ENCODE peak calls at places on chromosomes 4 and X, in seven cellular contexts. One of them, this sample, is unnamed.

GRCh38 chr4:185086053-185086452 is 57.0 kb upstream of the SLC25A4 start:
- DNase-seq in NCI-H1092 treated with DMSO at 0.1 percent for 48 hours: no peak
- DNase-seq in T-helper 2 cell: no peak
- DNase-seq in GM10248: no peak
- DNase-seq in stimulated activated CD8-positive, alpha-beta memory T cell treated with anti-CD3 and anti-CD28 coated beads, Interleukin-4, amount 100 ng/mL, for 4 hours: no peak
- DNase-seq in head of caudate nucleus: no peak
- DNase-seq in SHP77 treated with DMSO at 0.1 percent for 48 hours: no peak
- DNase-seq in this sample: no peak

GRCh38 chr4:53019485-53020382 is 157.6 kb downstream of the RASL11B start:
- DNase-seq in NCI-H1092 treated with DMSO at 0.1 percent for 48 hours: no peak
- DNase-seq in T-helper 2 cell: no peak
- DNase-seq in SHP77 treated with DMSO at 0.1 percent for 48 hours: no peak
- DNase-seq in GM10248: no peak
- DNase-seq in head of caudate nucleus: no peak
- DNase-seq in stimulated activated CD8-positive, alpha-beta memory T cell treated with anti-CD3 and anti-CD28 coated beads, Interleukin-4, amount 100 ng/mL, for 4 hours: no peak
- DNase-seq in this sample: no peak

GRCh38 chr4:156109943-156110925 is 156.6 kb upstream of the CTSO start:
- DNase-seq in GM10248: no peak
- DNase-seq in head of caudate nucleus: no peak
- DNase-seq in NCI-H1092 treated with DMSO at 0.1 percent for 48 hours: no peak
- DNase-seq in T-helper 2 cell: no peak
- DNase-seq in stimulated activated CD8-positive, alpha-beta memory T cell treated with anti-CD3 and anti-CD28 coated beads, Interleukin-4, amount 100 ng/mL, for 4 hours: no peak
- DNase-seq in SHP77 treated with DMSO at 0.1 percent for 48 hours: no peak
- DNase-seq in this sample: no peak

GRCh38 chr4:156584100-156584499 is 387.5 kb downstream of the PDGFC start:
- DNase-seq in head of caudate nucleus: no peak
- DNase-seq in stimulated activated CD8-positive, alpha-beta memory T cell treated with anti-CD3 and anti-CD28 coated beads, Interleukin-4, amount 100 ng/mL, for 4 hours: no peak
- DNase-seq in GM10248: no peak
- DNase-seq in T-helper 2 cell: no peak
- DNase-seq in NCI-H1092 treated with DMSO at 0.1 percent for 48 hours: no peak
- DNase-seq in SHP77 treated with DMSO at 0.1 percent for 48 hours: no peak
- DNase-seq in this sample: no peak

GRCh38 chrX:149021164-149021563 is 483.9 kb downstream of the IDS start:
- DNase-seq in GM10248: no peak
- DNase-seq in head of caudate nucleus: no peak
- DNase-seq in NCI-H1092 treated with DMSO at 0.1 percent for 48 hours: no peak
- DNase-seq in T-helper 2 cell: no peak
- DNase-seq in stimulated activated CD8-positive, alpha-beta memory T cell treated with anti-CD3 and anti-CD28 coated beads, Interleukin-4, amount 100 ng/mL, for 4 hours: no peak
- DNase-seq in SHP77 treated with DMSO at 0.1 percent for 48 hours: no peak
- DNase-seq in this sample: no peak

GRCh38 chr4:87337361-87337760 is 14.7 kb upstream of the HSD17B13 start:
- DNase-seq in T-helper 2 cell: no peak
- DNase-seq in head of caudate nucleus: no peak
- DNase-seq in GM10248: no peak
- DNase-seq in stimulated activated CD8-positive, alpha-beta memory T cell treated with anti-CD3 and anti-CD28 coated beads, Interleukin-4, amount 100 ng/mL, for 4 hours: no peak
- DNase-seq in SHP77 treated with DMSO at 0.1 percent for 48 hours: no peak
- DNase-seq in NCI-H1092 treated with DMSO at 0.1 percent for 48 hours: no peak
- DNase-seq in this sample: no peak

GRCh38 chrX:150907474-150907873 is 9.0 kb upstream of the CD99L2 start:
- DNase-seq in T-helper 2 cell: no peak
- DNase-seq in NCI-H1092 treated with DMSO at 0.1 percent for 48 hours: peak; percentile 67
- DNase-seq in GM10248: no peak
- DNase-seq in head of caudate nucleus: no peak
- DNase-seq in SHP77 treated with DMSO at 0.1 percent for 48 hours: peak; percentile 60
- DNase-seq in stimulated activated CD8-positive, alpha-beta memory T cell treated with anti-CD3 and anti-CD28 coated beads, Interleukin-4, amount 100 ng/mL, for 4 hours: no peak
- DNase-seq in this sample: no peak

GRCh38 chr4:124061413-124061812 is 651.1 kb downstream of the ANKRD50 start:
- DNase-seq in NCI-H1092 treated with DMSO at 0.1 percent for 48 hours: no peak
- DNase-seq in head of caudate nucleus: no peak
- DNase-seq in GM10248: no peak
- DNase-seq in SHP77 treated with DMSO at 0.1 percent for 48 hours: no peak
- DNase-seq in stimulated activated CD8-positive, alpha-beta memory T cell treated with anti-CD3 and anti-CD28 coated beads, Interleukin-4, amount 100 ng/mL, for 4 hours: no peak
- DNase-seq in T-helper 2 cell: no peak
- DNase-seq in this sample: no peak

GRCh38 chr4:177107288-177107901 is 202.3 kb upstream of the NEIL3 start:
- DNase-seq in stimulated activated CD8-positive, alpha-beta memory T cell treated with anti-CD3 and anti-CD28 coated beads, Interleukin-4, amount 100 ng/mL, for 4 hours: no peak
- DNase-seq in T-helper 2 cell: no peak
- DNase-seq in SHP77 treated with DMSO at 0.1 percent for 48 hours: no peak
- DNase-seq in GM10248: no peak
- DNase-seq in NCI-H1092 treated with DMSO at 0.1 percent for 48 hours: no peak
- DNase-seq in head of caudate nucleus: no peak
- DNase-seq in this sample: no peak

GRCh38 chr4:109959195-109959594 is 46.5 kb downstream of the EGF start:
- DNase-seq in NCI-H1092 treated with DMSO at 0.1 percent for 48 hours: no peak
- DNase-seq in stimulated activated CD8-positive, alpha-beta memory T cell treated with anti-CD3 and anti-CD28 coated beads, Interleukin-4, amount 100 ng/mL, for 4 hours: no peak
- DNase-seq in GM10248: no peak
- DNase-seq in SHP77 treated with DMSO at 0.1 percent for 48 hours: no peak
- DNase-seq in head of caudate nucleus: no peak
- DNase-seq in T-helper 2 cell: no peak
- DNase-seq in this sample: no peak

GRCh38 chr4:127604949-127605709 is 27.6 kb upstream of the INTU start:
- DNase-seq in T-helper 2 cell: no peak
- DNase-seq in stimulated activated CD8-positive, alpha-beta memory T cell treated with anti-CD3 and anti-CD28 coated beads, Interleukin-4, amount 100 ng/mL, for 4 hours: no peak
- DNase-seq in GM10248: no peak
- DNase-seq in NCI-H1092 treated with DMSO at 0.1 percent for 48 hours: peak; percentile 68
- DNase-seq in head of caudate nucleus: no peak
- DNase-seq in SHP77 treated with DMSO at 0.1 percent for 48 hours: peak; percentile 46
- DNase-seq in this sample: no peak

GRCh38 chrX:19772759-19773623 is 114.4 kb downstream of the SH3KBP1 start:
- DNase-seq in SHP77 treated with DMSO at 0.1 percent for 48 hours: no peak
- DNase-seq in NCI-H1092 treated with DMSO at 0.1 percent for 48 hours: no peak
- DNase-seq in head of caudate nucleus: no peak
- DNase-seq in T-helper 2 cell: no peak
- DNase-seq in GM10248: no peak
- DNase-seq in stimulated activated CD8-positive, alpha-beta memory T cell treated with anti-CD3 and anti-CD28 coated beads, Interleukin-4, amount 100 ng/mL, for 4 hours: no peak
- DNase-seq in this sample: peak; percentile 6

GRCh38 chr4:84814100-84814750 is 152.3 kb downstream of the WDFY3 start:
- DNase-seq in T-helper 2 cell: no peak
- DNase-seq in NCI-H1092 treated with DMSO at 0.1 percent for 48 hours: no peak
- DNase-seq in GM10248: no peak
- DNase-seq in head of caudate nucleus: no peak
- DNase-seq in stimulated activated CD8-positive, alpha-beta memory T cell treated with anti-CD3 and anti-CD28 coated beads, Interleukin-4, amount 100 ng/mL, for 4 hours: no peak
- DNase-seq in SHP77 treated with DMSO at 0.1 percent for 48 hours: peak; percentile 26
- DNase-seq in this sample: no peak

GRCh38 chr4:7161721-7162214 is 30.6 kb upstream of the SORCS2 start:
- DNase-seq in stimulated activated CD8-positive, alpha-beta memory T cell treated with anti-CD3 and anti-CD28 coated beads, Interleukin-4, amount 100 ng/mL, for 4 hours: no peak
- DNase-seq in GM10248: no peak
- DNase-seq in SHP77 treated with DMSO at 0.1 percent for 48 hours: no peak
- DNase-seq in head of caudate nucleus: no peak
- DNase-seq in NCI-H1092 treated with DMSO at 0.1 percent for 48 hours: no peak
- DNase-seq in T-helper 2 cell: no peak
- DNase-seq in this sample: no peak

GRCh38 chr4:70239497-70239896 is 2.9 kb upstream of the CSN3 start:
- DNase-seq in head of caudate nucleus: no peak
- DNase-seq in NCI-H1092 treated with DMSO at 0.1 percent for 48 hours: no peak
- DNase-seq in GM10248: no peak
- DNase-seq in T-helper 2 cell: no peak
- DNase-seq in stimulated activated CD8-positive, alpha-beta memory T cell treated with anti-CD3 and anti-CD28 coated beads, Interleukin-4, amount 100 ng/mL, for 4 hours: no peak
- DNase-seq in SHP77 treated with DMSO at 0.1 percent for 48 hours: no peak
- DNase-seq in this sample: no peak

GRCh38 chr4:151676301-151676700 is 84.5 kb downstream of the GATB start:
- DNase-seq in stimulated activated CD8-positive, alpha-beta memory T cell treated with anti-CD3 and anti-CD28 coated beads, Interleukin-4, amount 100 ng/mL, for 4 hours: no peak
- DNase-seq in T-helper 2 cell: no peak
- DNase-seq in GM10248: no peak
- DNase-seq in SHP77 treated with DMSO at 0.1 percent for 48 hours: no peak
- DNase-seq in NCI-H1092 treated with DMSO at 0.1 percent for 48 hours: peak; percentile 10
- DNase-seq in head of caudate nucleus: no peak
- DNase-seq in this sample: no peak

GRCh38 chr4:83708500-83709175 is 172.7 kb downstream of the GPAT3 start:
- DNase-seq in GM10248: no peak
- DNase-seq in head of caudate nucleus: no peak
- DNase-seq in stimulated activated CD8-positive, alpha-beta memory T cell treated with anti-CD3 and anti-CD28 coated beads, Interleukin-4, amount 100 ng/mL, for 4 hours: no peak
- DNase-seq in T-helper 2 cell: no peak
- DNase-seq in NCI-H1092 treated with DMSO at 0.1 percent for 48 hours: no peak
- DNase-seq in SHP77 treated with DMSO at 0.1 percent for 48 hours: no peak
- DNase-seq in this sample: no peak

GRCh38 chrX:119655125-119655524 is 37.8 kb downstream of the SEPTIN6 start:
- DNase-seq in head of caudate nucleus: no peak
- DNase-seq in GM10248: peak; percentile 31
- DNase-seq in T-helper 2 cell: no peak
- DNase-seq in NCI-H1092 treated with DMSO at 0.1 percent for 48 hours: no peak
- DNase-seq in SHP77 treated with DMSO at 0.1 percent for 48 hours: no peak
- DNase-seq in stimulated activated CD8-positive, alpha-beta memory T cell treated with anti-CD3 and anti-CD28 coated beads, Interleukin-4, amount 100 ng/mL, for 4 hours: peak; percentile 38
- DNase-seq in this sample: peak; percentile 72

GRCh38 chr4:67522851-67523671 is 22.2 kb downstream of the CENPC start:
- DNase-seq in head of caudate nucleus: no peak
- DNase-seq in NCI-H1092 treated with DMSO at 0.1 percent for 48 hours: no peak
- DNase-seq in stimulated activated CD8-positive, alpha-beta memory T cell treated with anti-CD3 and anti-CD28 coated beads, Interleukin-4, amount 100 ng/mL, for 4 hours: no peak
- DNase-seq in SHP77 treated with DMSO at 0.1 percent for 48 hours: no peak
- DNase-seq in GM10248: no peak
- DNase-seq in T-helper 2 cell: no peak
- DNase-seq in this sample: no peak

GRCh38 chr4:179307297-179308136 is 1865.3 kb upstream of the AGA start:
- DNase-seq in head of caudate nucleus: no peak
- DNase-seq in GM10248: peak; percentile 15
- DNase-seq in T-helper 2 cell: no peak
- DNase-seq in NCI-H1092 treated with DMSO at 0.1 percent for 48 hours: no peak
- DNase-seq in SHP77 treated with DMSO at 0.1 percent for 48 hours: no peak
- DNase-seq in stimulated activated CD8-positive, alpha-beta memory T cell treated with anti-CD3 and anti-CD28 coated beads, Interleukin-4, amount 100 ng/mL, for 4 hours: no peak
- DNase-seq in this sample: no peak

GRCh38 chrX:108341947-108342346 is 96.3 kb downstream of the COL4A6 start:
- DNase-seq in NCI-H1092 treated with DMSO at 0.1 percent for 48 hours: no peak
- DNase-seq in head of caudate nucleus: no peak
- DNase-seq in stimulated activated CD8-positive, alpha-beta memory T cell treated with anti-CD3 and anti-CD28 coated beads, Interleukin-4, amount 100 ng/mL, for 4 hours: no peak
- DNase-seq in GM10248: no peak
- DNase-seq in SHP77 treated with DMSO at 0.1 percent for 48 hours: no peak
- DNase-seq in T-helper 2 cell: no peak
- DNase-seq in this sample: no peak

GRCh38 chrX:71533850-71534515 is 1.1 kb downstream of the OGT start:
- DNase-seq in NCI-H1092 treated with DMSO at 0.1 percent for 48 hours: peak; percentile 66
- DNase-seq in GM10248: no peak
- DNase-seq in SHP77 treated with DMSO at 0.1 percent for 48 hours: peak; percentile 32
- DNase-seq in T-helper 2 cell: peak; percentile 29
- DNase-seq in head of caudate nucleus: peak; percentile 31
- DNase-seq in stimulated activated CD8-positive, alpha-beta memory T cell treated with anti-CD3 and anti-CD28 coated beads, Interleukin-4, amount 100 ng/mL, for 4 hours: peak; percentile 29
- DNase-seq in this sample: peak; percentile 60

GRCh38 chr4:6873792-6874461 is 35.7 kb upstream of the TBC1D14 start:
- DNase-seq in GM10248: peak; percentile 76
- DNase-seq in NCI-H1092 treated with DMSO at 0.1 percent for 48 hours: peak; percentile 26
- DNase-seq in head of caudate nucleus: peak; percentile 78
- DNase-seq in stimulated activated CD8-positive, alpha-beta memory T cell treated with anti-CD3 and anti-CD28 coated beads, Interleukin-4, amount 100 ng/mL, for 4 hours: peak; percentile 56
- DNase-seq in T-helper 2 cell: peak; percentile 70
- DNase-seq in SHP77 treated with DMSO at 0.1 percent for 48 hours: no peak
- DNase-seq in this sample: peak; percentile 73

GRCh38 chr4:22932326-22932725 is 239.6 kb downstream of the GBA3 start:
- DNase-seq in NCI-H1092 treated with DMSO at 0.1 percent for 48 hours: no peak
- DNase-seq in SHP77 treated with DMSO at 0.1 percent for 48 hours: no peak
- DNase-seq in head of caudate nucleus: no peak
- DNase-seq in GM10248: no peak
- DNase-seq in T-helper 2 cell: no peak
- DNase-seq in stimulated activated CD8-positive, alpha-beta memory T cell treated with anti-CD3 and anti-CD28 coated beads, Interleukin-4, amount 100 ng/mL, for 4 hours: no peak
- DNase-seq in this sample: no peak

GRCh38 chr4:15239866-15240265 is 188.0 kb upstream of the C1QTNF7 start:
- DNase-seq in stimulated activated CD8-positive, alpha-beta memory T cell treated with anti-CD3 and anti-CD28 coated beads, Interleukin-4, amount 100 ng/mL, for 4 hours: no peak
- DNase-seq in NCI-H1092 treated with DMSO at 0.1 percent for 48 hours: no peak
- DNase-seq in SHP77 treated with DMSO at 0.1 percent for 48 hours: no peak
- DNase-seq in T-helper 2 cell: no peak
- DNase-seq in head of caudate nucleus: no peak
- DNase-seq in GM10248: no peak
- DNase-seq in this sample: no peak

GRCh38 chrX:32530802-32531403 is 680.4 kb downstream of the DMD start:
- DNase-seq in GM10248: peak; percentile 12
- DNase-seq in T-helper 2 cell: no peak
- DNase-seq in stimulated activated CD8-positive, alpha-beta memory T cell treated with anti-CD3 and anti-CD28 coated beads, Interleukin-4, amount 100 ng/mL, for 4 hours: no peak
- DNase-seq in NCI-H1092 treated with DMSO at 0.1 percent for 48 hours: peak; percentile 10
- DNase-seq in SHP77 treated with DMSO at 0.1 percent for 48 hours: no peak
- DNase-seq in head of caudate nucleus: no peak
- DNase-seq in this sample: no peak

GRCh38 chr4:8905773-8906667 is 34.4 kb upstream of the HMX1 start:
- DNase-seq in SHP77 treated with DMSO at 0.1 percent for 48 hours: no peak
- DNase-seq in T-helper 2 cell: no peak
- DNase-seq in stimulated activated CD8-positive, alpha-beta memory T cell treated with anti-CD3 and anti-CD28 coated beads, Interleukin-4, amount 100 ng/mL, for 4 hours: no peak
- DNase-seq in GM10248: no peak
- DNase-seq in head of caudate nucleus: peak; percentile 2
- DNase-seq in NCI-H1092 treated with DMSO at 0.1 percent for 48 hours: no peak
- DNase-seq in this sample: no peak

GRCh38 chr4:120902925-120903324 is 19.6 kb downstream of the PRDM5 start:
- DNase-seq in T-helper 2 cell: no peak
- DNase-seq in stimulated activated CD8-positive, alpha-beta memory T cell treated with anti-CD3 and anti-CD28 coated beads, Interleukin-4, amount 100 ng/mL, for 4 hours: no peak
- DNase-seq in head of caudate nucleus: no peak
- DNase-seq in NCI-H1092 treated with DMSO at 0.1 percent for 48 hours: no peak
- DNase-seq in GM10248: no peak
- DNase-seq in SHP77 treated with DMSO at 0.1 percent for 48 hours: no peak
- DNase-seq in this sample: no peak

GRCh38 chrX:129318375-129318774 is 204.9 kb downstream of the SMARCA1 start:
- DNase-seq in head of caudate nucleus: peak; percentile 2
- DNase-seq in SHP77 treated with DMSO at 0.1 percent for 48 hours: peak; percentile 2
- DNase-seq in T-helper 2 cell: no peak
- DNase-seq in stimulated activated CD8-positive, alpha-beta memory T cell treated with anti-CD3 and anti-CD28 coated beads, Interleukin-4, amount 100 ng/mL, for 4 hours: no peak
- DNase-seq in GM10248: no peak
- DNase-seq in NCI-H1092 treated with DMSO at 0.1 percent for 48 hours: peak; percentile 3
- DNase-seq in this sample: no peak

GRCh38 chrX:129769467-129770154 is 10.1 kb upstream of the SASH3 start:
- DNase-seq in SHP77 treated with DMSO at 0.1 percent for 48 hours: no peak
- DNase-seq in GM10248: peak; percentile 63
- DNase-seq in NCI-H1092 treated with DMSO at 0.1 percent for 48 hours: no peak
- DNase-seq in head of caudate nucleus: no peak
- DNase-seq in stimulated activated CD8-positive, alpha-beta memory T cell treated with anti-CD3 and anti-CD28 coated beads, Interleukin-4, amount 100 ng/mL, for 4 hours: peak; percentile 64
- DNase-seq in T-helper 2 cell: peak; percentile 68
- DNase-seq in this sample: peak; percentile 65

GRCh38 chrX:19085975-19086772 is 36.1 kb downstream of the ADGRG2 start:
- DNase-seq in stimulated activated CD8-positive, alpha-beta memory T cell treated with anti-CD3 and anti-CD28 coated beads, Interleukin-4, amount 100 ng/mL, for 4 hours: no peak
- DNase-seq in NCI-H1092 treated with DMSO at 0.1 percent for 48 hours: no peak
- DNase-seq in GM10248: no peak
- DNase-seq in T-helper 2 cell: no peak
- DNase-seq in SHP77 treated with DMSO at 0.1 percent for 48 hours: no peak
- DNase-seq in head of caudate nucleus: no peak
- DNase-seq in this sample: no peak

GRCh38 chr4:4677825-4678522 is 136.1 kb upstream of the STX18 start:
- DNase-seq in GM10248: no peak
- DNase-seq in SHP77 treated with DMSO at 0.1 percent for 48 hours: no peak
- DNase-seq in head of caudate nucleus: no peak
- DNase-seq in NCI-H1092 treated with DMSO at 0.1 percent for 48 hours: peak; percentile 19
- DNase-seq in stimulated activated CD8-positive, alpha-beta memory T cell treated with anti-CD3 and anti-CD28 coated beads, Interleukin-4, amount 100 ng/mL, for 4 hours: no peak
- DNase-seq in T-helper 2 cell: no peak
- DNase-seq in this sample: no peak

GRCh38 chr4:41998019-41998418 is 7.7 kb downstream of the SLC30A9 start:
- DNase-seq in head of caudate nucleus: no peak
- DNase-seq in NCI-H1092 treated with DMSO at 0.1 percent for 48 hours: no peak
- DNase-seq in SHP77 treated with DMSO at 0.1 percent for 48 hours: no peak
- DNase-seq in GM10248: no peak
- DNase-seq in T-helper 2 cell: no peak
- DNase-seq in stimulated activated CD8-positive, alpha-beta memory T cell treated with anti-CD3 and anti-CD28 coated beads, Interleukin-4, amount 100 ng/mL, for 4 hours: no peak
- DNase-seq in this sample: no peak

GRCh38 chr4:164931551-164932324 is 45.7 kb downstream of the TRIM61 start:
- DNase-seq in NCI-H1092 treated with DMSO at 0.1 percent for 48 hours: no peak
- DNase-seq in head of caudate nucleus: no peak
- DNase-seq in SHP77 treated with DMSO at 0.1 percent for 48 hours: no peak
- DNase-seq in T-helper 2 cell: no peak
- DNase-seq in stimulated activated CD8-positive, alpha-beta memory T cell treated with anti-CD3 and anti-CD28 coated beads, Interleukin-4, amount 100 ng/mL, for 4 hours: no peak
- DNase-seq in GM10248: no peak
- DNase-seq in this sample: no peak

GRCh38 chr4:139530833-139531427 is 25.1 kb downstream of the SETD7 start:
- DNase-seq in head of caudate nucleus: no peak
- DNase-seq in T-helper 2 cell: peak; percentile 33
- DNase-seq in stimulated activated CD8-positive, alpha-beta memory T cell treated with anti-CD3 and anti-CD28 coated beads, Interleukin-4, amount 100 ng/mL, for 4 hours: peak; percentile 7
- DNase-seq in NCI-H1092 treated with DMSO at 0.1 percent for 48 hours: peak; percentile 22
- DNase-seq in GM10248: peak; percentile 74
- DNase-seq in SHP77 treated with DMSO at 0.1 percent for 48 hours: no peak
- DNase-seq in this sample: peak; percentile 10

GRCh38 chr4:112327950-112328349 is 30.8 kb downstream of the ALPK1 start:
- DNase-seq in head of caudate nucleus: no peak
- DNase-seq in T-helper 2 cell: no peak
- DNase-seq in stimulated activated CD8-positive, alpha-beta memory T cell treated with anti-CD3 and anti-CD28 coated beads, Interleukin-4, amount 100 ng/mL, for 4 hours: no peak
- DNase-seq in SHP77 treated with DMSO at 0.1 percent for 48 hours: no peak
- DNase-seq in NCI-H1092 treated with DMSO at 0.1 percent for 48 hours: peak; percentile 80
- DNase-seq in GM10248: peak; percentile 57
- DNase-seq in this sample: peak; percentile 12

GRCh38 chr4:100690812-100691211 is 173.0 kb upstream of the EMCN start:
- DNase-seq in GM10248: no peak
- DNase-seq in SHP77 treated with DMSO at 0.1 percent for 48 hours: no peak
- DNase-seq in T-helper 2 cell: no peak
- DNase-seq in stimulated activated CD8-positive, alpha-beta memory T cell treated with anti-CD3 and anti-CD28 coated beads, Interleukin-4, amount 100 ng/mL, for 4 hours: no peak
- DNase-seq in head of caudate nucleus: no peak
- DNase-seq in NCI-H1092 treated with DMSO at 0.1 percent for 48 hours: no peak
- DNase-seq in this sample: no peak

This sample was measured in stimulated activated naive CD4-positive, alpha-beta T cell treated with Interleukin-2 at 50 U/mL for 16 hours.